ENCODE peak calls at places on chromosomes 6 and 20, in six cellular contexts. U is neuronal stem cell, C is IMR-90, M is trophoblast cell, P is H9, B is H1. A is an unnamed sample. For H3K9me3, the result is how much of the 10 kb centered on the place peaks cover.

GRCh38 chr6:99951016-99951805 is 42.8 kb downstream of the MCHR2 start:
- DNase-seq in C (no peak), U (no peak), M (no peak), P (no peak), B (no peak), A (no peak)

GRCh38 chr6:124535299-124535698 is 426.9 kb upstream of the RNF217 start:
- DNase-seq in P (no peak), C (no peak), B (no peak), M (peak), U (no peak), A (peak)

GRCh38 chr20:33291830-33292355 is 8.9 kb downstream of the BPIFB1 start:
- DNase-seq in M (peak), C (no peak), P (peak), U (peak), B (peak), A (peak)

GRCh38 chr20:63696311-63696627 is 183 bp upstream of the TNFRSF6B start:
- DNase-seq in C (no peak), U (no peak), M (no peak), B (no peak), P (peak), A (no peak)

GRCh38 chr20:50309764-50310672 is 119.4 kb downstream of the CEBPB start:
- DNase-seq in U (no peak), M (no peak), P (no peak), B (no peak), C (no peak), A (no peak)

GRCh38 chr6:67030861-67031260 is 1323.8 kb upstream of the EYS start:
- DNase-seq in P (no peak), U (no peak), B (no peak), C (no peak), M (no peak), A (no peak)

GRCh38 chr6:167565884-167566491 is 241.1 kb downstream of the TTLL2 start:
- DNase-seq in M (no peak), P (no peak), B (no peak), C (no peak), U (peak), A (no peak)

GRCh38 chr6:149060985-149061760 is 256.3 kb upstream of the TAB2 start:
- DNase-seq in C (peak), M (no peak), U (no peak), B (no peak), P (no peak), A (peak)

GRCh38 chr6:118710616-118711015 is 59.2 kb upstream of the CEP85L start:
- DNase-seq in M (no peak), P (no peak), U (no peak), C (no peak), B (no peak), A (no peak)

GRCh38 chr6:14108571-14109410 is 8.8 kb upstream of the CD83 start:
- DNase-seq in U (no peak), P (no peak), B (no peak), M (peak), C (no peak), A (no peak)

GRCh38 chr20:7505835-7506221 is 434.4 kb downstream of the HAO1 start:
- DNase-seq in U (no peak), P (no peak), B (no peak), M (no peak), C (no peak), A (peak)
- H3K9me3 ChIP-seq in U (under half), P (under half), B (under half), M (under half), C (under half), A (under half)

GRCh38 chr6:36594816-36595167 is 630 bp downstream of the SRSF3 start:
- DNase-seq in P (no peak), M (peak), B (no peak), U (no peak), C (no peak), A (no peak)
- H4K8ac ChIP-seq in P (no peak), M (no peak), B (no peak), U (no peak), C (peak), A (no peak)

GRCh38 chr20:10523438-10523837 is 88.3 kb downstream of the SLX4IP start:
- DNase-seq in P (no peak), M (no peak), C (no peak), U (no peak), B (no peak), A (no peak)
- H2BK120ac ChIP-seq in P (no peak), M (peak), C (no peak), U (no peak), B (no peak), A (no peak)

GRCh38 chr6:160315310-160315709 is 32.9 kb upstream of the SLC22A3 start:
- DNase-seq in C (no peak), P (no peak), U (no peak), M (no peak), B (no peak), A (no peak)
- H3K9me3 ChIP-seq in C (under half), P (under half), U (under half), M (under half), B (under half), A (under half)

DNA sequence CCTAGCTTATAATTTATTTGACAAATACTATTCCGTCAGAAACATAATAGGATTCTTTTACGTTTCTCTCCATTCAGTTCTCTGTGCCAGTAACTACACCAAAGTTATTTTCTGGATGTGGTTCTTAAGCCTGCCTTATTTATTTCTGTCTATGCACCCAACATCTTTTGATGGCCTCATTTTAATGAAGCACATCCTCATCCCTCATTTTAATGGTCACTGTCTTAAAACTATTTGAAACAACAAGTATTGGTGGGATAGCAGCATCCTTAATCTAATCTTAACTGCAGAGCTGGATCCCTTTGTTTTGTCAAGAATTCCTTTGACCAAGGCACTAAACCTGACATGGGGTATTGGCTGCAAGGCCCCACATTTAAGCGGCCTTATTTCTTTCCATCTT is 11.0 kb downstream of the FAM135A start:
- DNase-seq in C (no peak), B (no peak), U (no peak), M (no peak), P (no peak), A (no peak)
- H4K8ac ChIP-seq in C (no peak), B (no peak), U (no peak), M (no peak), P (no peak), A (no peak)

GRCh38 chr20:11231742-11232141 is 557.9 kb upstream of the JAG1 start:
- DNase-seq in B (no peak), P (no peak), M (no peak), C (no peak), U (no peak), A (no peak)
- H2BK120ac ChIP-seq in B (no peak), P (no peak), M (no peak), C (no peak), U (no peak), A (no peak)

GRCh38 chr20:55918471-55918870 is 86.8 kb downstream of the CBLN4 start:
- DNase-seq in B (no peak), C (no peak), P (no peak), U (no peak), M (no peak), A (no peak)
- H3K9me3 ChIP-seq in B (under half), C (under half), P (half or more), U (under half), M (under half), A (under half)

GRCh38 chr6:43947860-43948259 is 177.8 kb downstream of the VEGFA start:
- DNase-seq in M (no peak), U (no peak), C (no peak), P (peak), B (no peak), A (no peak)
- H4K8ac ChIP-seq in M (no peak), U (no peak), C (no peak), P (no peak), B (no peak), A (no peak)

A was measured in mesenchymal stem cell.